ENCODE peak calls at places on chromosomes 7 and 10, in eight cellular contexts. E is left cardiac atrium; Z is lower lobe of right lung; O is A549; S is gastroesophageal sphincter; G is CD4-positive, CD25-positive, alpha-beta regulatory T cell; C is sciatic nerve; Q is activated CD8-positive, alpha-beta T cell treated with anti-CD3 and anti-CD28 coated beads, Interleukin-2, amount 10 ng/mL, durations not matched to agents 7 days and 5 days. J is an unnamed sample.

GRCh38 chr7:135672560-135673359 is 10.4 kb downstream of the STMP1 start:
- ATAC-seq in Q (peak; percentile 58), E (peak; percentile 88), C (peak; percentile 88), S (peak; percentile 63), Z (peak; percentile 80), G (peak; percentile 39), O (peak; percentile 85), J (peak; percentile 73)

GRCh38 chr10:34049887-34050286 is 715.4 kb upstream of the NRP1 start:
- ATAC-seq in Z (no peak), E (no peak), O (peak; percentile 96), S (no peak), G (no peak), Q (no peak), C (no peak), J (no peak)

GRCh38 chr10:6171891-6172354 is 30.8 kb upstream of the PFKFB3 start:
- ATAC-seq in Q (no peak), S (peak; percentile 70), Z (peak; percentile 48), G (no peak), C (peak; percentile 75), O (no peak), E (peak; percentile 68), J (peak; percentile 34)

GRCh38 chr10:117237401-117237991 is 3.4 kb upstream of the SLC18A2 start:
- ATAC-seq in E (no peak), S (no peak), O (no peak), C (no peak), Z (no peak), G (no peak), Q (no peak), J (no peak)

GRCh38 chr10:91247360-91248111 is 27.1 kb downstream of the PCGF5 start:
- ATAC-seq in E (no peak), G (no peak), Z (no peak), C (peak; percentile 72), S (no peak), Q (peak; percentile 22), O (no peak), J (no peak)

GRCh38 chr10:11016959-11017574 is 605 bp upstream of the CELF2 start:
- ATAC-seq in O (peak; percentile 31), G (no peak), C (no peak), Q (no peak), E (peak; percentile 49), S (peak; percentile 72), Z (no peak), J (peak; percentile 48)

GRCh38 chr7:143285454-143285756 is 647 bp downstream of the TMEM139 start:
- ATAC-seq in C (no peak), G (no peak), E (no peak), Z (peak; percentile 56), Q (no peak), S (no peak), O (peak; percentile 8), J (no peak)

GRCh38 chr7:1259621-1260020 is 26.9 kb downstream of the UNCX start:
- ATAC-seq in C (no peak), E (no peak), Q (no peak), S (no peak), O (no peak), Z (no peak), G (no peak), J (no peak)

GRCh38 chr10:88082806-88083596 is 219.6 kb downstream of the PTEN start:
- ATAC-seq in C (no peak), E (no peak), S (no peak), O (no peak), Z (peak; percentile 36), Q (no peak), G (no peak), J (peak; percentile 65)

GRCh38 chr10:125023862-125024495 is 82.1 kb downstream of the ZRANB1 start:
- ATAC-seq in S (peak; percentile 57), E (peak; percentile 62), Z (no peak), Q (no peak), G (no peak), C (peak; percentile 47), O (no peak), J (no peak)

GRCh38 chr10:48289652-48290238 is 15.2 kb upstream of the FRMPD2 start:
- ATAC-seq in Z (peak; percentile 78), O (peak; percentile 85), S (no peak), G (peak; percentile 46), Q (peak; percentile 49), C (peak; percentile 76), E (peak; percentile 78), J (peak; percentile 72)

GRCh38 chr7:151940048-151940845 is 16.0 kb upstream of the GALNTL5 start:
- ATAC-seq in C (peak; percentile 66), E (peak; percentile 27), O (no peak), Z (peak; percentile 40), Q (no peak), S (no peak), G (no peak), J (peak; percentile 71)

GRCh38 chr7:139725843-139726484 is 51.8 kb downstream of the HIPK2 start:
- ATAC-seq in O (no peak), S (peak; percentile 10), C (no peak), E (no peak), G (peak; percentile 58), Z (peak; percentile 25), Q (no peak), J (no peak)

GRCh38 chr10:110409926-110410325 is 87.8 kb upstream of the DUSP5 start:
- ATAC-seq in G (no peak), O (peak; percentile 0), Z (no peak), Q (no peak), C (no peak), E (no peak), S (no peak), J (no peak)

J was measured in esophagus mucosa.